ENCODE peak calls at places on chromosomes 11 and 22, in ten cellular contexts. W is heart left ventricle, D is stomach, V is aorta, T is tibial artery, E is esophagus muscularis mucosa, Q is IMR-90, H is colonic mucosa, P is ovary, R is hepatocyte. L is an unnamed sample. For H3K4me1 and H3K36me3, the result is how much of the 10 kb centered on the place peaks cover.

GRCh38 chr11:7501251-7501650 is 12.5 kb upstream of the PPFIBP2 start:
- DNase-seq in D (no peak), W (no peak), V (no peak), H (no peak), E (no peak), R (peak), P (no peak), Q (no peak), T (no peak), L (no peak)

GRCh38 chr11:27468643-27469332 is 3.8 kb downstream of the LGR4 start:
- DNase-seq in W (no peak), P (no peak), H (peak), Q (peak), T (no peak), V (no peak), E (no peak), R (peak), D (no peak), L (no peak)

GRCh38 chr22:47139790-47140119 is 377.3 kb downstream of the TBC1D22A start:
- DNase-seq in R (no peak), T (no peak), V (no peak), E (no peak), D (no peak), H (no peak), W (no peak), Q (no peak), P (no peak), L (no peak)

GRCh38 chr22:40082184-40082583 is 87.4 kb downstream of the FAM83F start:
- DNase-seq in R (no peak), V (no peak), E (peak), P (no peak), D (no peak), H (no peak), T (no peak), W (no peak), Q (no peak), L (no peak)

GRCh38 chr11:12629601-12630313 is 44.5 kb upstream of the TEAD1 start:
- DNase-seq in P (no peak), H (no peak), R (no peak), T (no peak), D (no peak), E (no peak), Q (peak), W (no peak), V (no peak), L (no peak)

GRCh38 chr22:32708835-32709234 is 92.7 kb upstream of the TIMP3 start:
- DNase-seq in V (no peak), Q (peak), H (no peak), R (no peak), T (no peak), E (no peak), P (no peak), W (peak), D (no peak), L (no peak)

GRCh38 chr11:58919980-58920379 is 19.3 kb upstream of the GLYATL1 start:
- DNase-seq in H (peak), V (no peak), T (no peak), D (no peak), Q (no peak), R (no peak), P (no peak), W (no peak), E (no peak), L (no peak)

GRCh38 chr22:24010018-24010391 is 1.1 kb upstream of the CABIN1 start:
- DNase-seq in T (no peak), W (no peak), P (no peak), V (no peak), H (no peak), R (no peak), D (no peak), E (no peak), Q (no peak), L (no peak)

GRCh38 chr11:13105237-13105844 is 96.2 kb downstream of the RASSF10 start:
- DNase-seq in Q (no peak), V (no peak), P (peak), R (peak), D (peak), T (peak), W (peak), H (peak), E (no peak), L (no peak)

GRCh38 chr11:22898036-22898435 is 37.8 kb upstream of the CCDC179 start:
- DNase-seq in W (no peak), V (no peak), Q (no peak), R (no peak), D (no peak), T (no peak), E (no peak), P (no peak), H (no peak), L (no peak)

GRCh38 chr11:12900496-12900895 is 108.6 kb upstream of the RASSF10 start:
- DNase-seq in E (no peak), Q (peak), R (peak), H (no peak), D (no peak), T (no peak), V (no peak), P (no peak), W (no peak), L (no peak)

GRCh38 chr11:12137938-12138731 is 27.7 kb downstream of the MICAL2 start:
- DNase-seq in D (no peak), T (peak), E (no peak), V (no peak), W (no peak), Q (peak), R (no peak), P (no peak), H (no peak), L (no peak)

GRCh38 chr22:29727248-29727551 is 7.4 kb downstream of the CABP7 start:
- DNase-seq in W (no peak), T (peak), V (no peak), H (peak), R (peak), P (peak), E (no peak), Q (peak), D (peak), L (no peak)

DNA sequence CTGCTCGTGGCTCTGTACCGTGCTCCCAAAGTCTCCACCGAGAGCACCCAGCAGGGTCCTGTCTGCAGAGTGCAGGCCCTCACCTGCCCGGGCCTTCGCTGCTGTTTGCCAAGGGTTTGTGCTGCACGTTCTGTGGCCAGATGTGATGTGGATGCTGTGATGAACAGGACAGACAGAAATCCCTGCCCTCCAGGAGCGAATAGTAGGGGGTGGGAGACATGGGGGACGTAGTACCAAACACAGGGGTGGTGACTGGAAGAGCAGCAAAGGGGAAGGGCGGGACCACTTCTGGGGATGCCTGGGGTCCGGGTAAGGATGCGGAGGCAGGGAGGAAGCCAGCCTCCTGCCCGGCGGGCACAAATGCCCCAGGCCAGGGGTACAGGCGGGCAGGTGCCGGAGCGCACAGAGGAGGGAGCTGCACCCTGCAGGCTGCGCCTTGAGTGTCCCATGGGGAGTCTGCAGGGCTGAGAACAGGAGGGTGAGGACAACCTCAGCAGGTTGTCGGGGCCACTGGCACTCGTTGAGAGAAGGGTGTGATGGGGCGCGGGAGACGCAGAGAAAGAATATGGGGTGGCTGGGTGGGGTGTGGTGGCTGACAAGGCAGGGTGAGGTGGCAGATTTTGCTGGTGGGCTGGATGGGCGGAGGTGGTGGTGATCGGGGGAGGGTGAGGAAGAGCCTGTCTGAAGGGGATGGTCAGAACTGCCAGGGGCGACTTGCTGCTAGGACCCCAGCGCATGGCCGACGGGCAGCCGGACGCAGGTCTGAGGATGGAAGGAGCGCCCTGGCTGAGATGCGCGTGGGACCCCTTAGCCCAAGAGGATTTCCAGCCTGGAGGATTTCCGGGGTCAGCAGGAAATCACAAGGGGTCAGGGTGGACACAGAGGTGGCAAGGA is 16.3 kb upstream of the CTSD start:
- DNase-seq in T (no peak), R (no peak), W (no peak), Q (no peak), P (no peak), E (no peak), H (no peak), V (no peak), D (no peak), L (no peak)
- H3K27ac ChIP-seq in T (no peak), R (no peak), W (no peak), Q (no peak), P (no peak), E (no peak), H (no peak), V (no peak), D (no peak), L (no peak)

GRCh38 chr22:37803195-37803635 is 4.5 kb upstream of the GCAT start:
- DNase-seq in V (no peak), W (no peak), T (no peak), P (no peak), Q (no peak), R (no peak), D (no peak), H (no peak), E (no peak), L (no peak)

GRCh38 chr22:37804886-37805857 is 2.6 kb upstream of the GCAT start:
- DNase-seq in R (peak), V (peak), E (peak), Q (peak), W (peak), H (peak), T (peak), D (peak), P (peak), L (peak)

GRCh38 chr22:37802310-37803194 is 5.2 kb upstream of the GCAT start:
- DNase-seq in D (peak), Q (peak), W (peak), E (no peak), H (peak), R (peak), T (peak), V (peak), P (peak), L (no peak)

GRCh38 chr22:37804502-37804885 is 3.2 kb upstream of the GCAT start:
- DNase-seq in P (no peak), E (no peak), Q (no peak), V (no peak), R (peak), W (no peak), T (no peak), H (peak), D (no peak), L (no peak)

GRCh38 chr22:37803636-37804371 is 3.9 kb upstream of the GCAT start:
- DNase-seq in V (no peak), H (peak), Q (no peak), E (no peak), W (no peak), T (no peak), D (no peak), P (peak), R (no peak), L (no peak)
- H3K4me1 ChIP-seq in V (under half), H (under half), Q (under half), E (half or more), W (under half), T (under half), D (half or more), P (under half), R (under half), L (under half)

GRCh38 chr11:134784525-134784924 is 372.5 kb upstream of the B3GAT1 start:
- DNase-seq in P (no peak), Q (no peak), V (no peak), W (no peak), E (peak), H (no peak), D (no peak), R (no peak), T (no peak), L (no peak)
- H3K36me3 ChIP-seq in P (under half), Q (under half), V (under half), W (under half), E (under half), H (under half), D (under half), R (under half), T (under half), L (under half)

DNA sequence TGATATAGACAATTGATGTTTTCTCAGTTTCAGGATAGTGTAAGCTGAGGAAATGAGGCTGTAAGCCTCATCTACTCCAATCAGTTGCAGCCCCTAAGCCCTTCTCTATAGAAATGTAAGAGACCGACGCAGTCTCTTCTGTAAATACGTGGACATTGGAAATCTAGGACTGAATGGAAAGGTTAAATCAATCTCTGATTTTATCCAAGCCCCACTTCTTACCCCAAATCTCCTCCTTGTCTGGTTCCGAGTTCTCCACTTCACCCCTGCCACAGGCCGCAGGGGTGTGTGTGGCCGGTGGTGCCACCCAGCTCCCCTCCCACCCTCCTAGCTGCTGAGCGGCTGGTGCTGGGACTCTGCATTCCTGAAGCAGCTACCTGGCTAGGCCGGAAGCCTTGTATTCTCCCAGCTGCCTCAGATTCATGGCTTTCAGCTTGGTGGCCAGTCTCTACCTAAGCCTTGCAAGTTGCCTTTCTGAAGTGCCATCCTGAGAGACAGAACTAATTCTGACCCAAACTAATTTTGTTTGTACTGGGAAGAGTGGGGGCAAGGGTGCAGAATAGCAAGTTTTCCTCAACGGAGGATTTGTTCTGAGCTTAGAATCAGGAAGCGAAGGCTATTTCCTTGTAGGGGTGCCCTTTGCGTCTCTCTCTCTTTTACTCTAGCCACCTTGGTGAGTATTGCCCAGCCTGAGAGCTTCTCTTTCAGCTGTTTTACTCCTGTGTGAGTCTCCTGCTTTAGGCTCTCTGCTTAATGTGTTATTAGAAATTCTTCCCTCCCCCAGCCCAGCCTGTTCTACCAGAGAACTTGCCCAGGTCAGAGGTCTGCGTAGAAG is 749 bp downstream of the VWA5A start:
- DNase-seq in D (peak), W (no peak), V (peak), T (no peak), P (no peak), E (no peak), Q (no peak), H (peak), R (peak), L (no peak)
- H3K27ac ChIP-seq in D (peak), W (peak), V (peak), T (peak), P (no peak), E (peak), Q (no peak), H (peak), R (peak), L (no peak)

GRCh38 chr11:128726464-128727139 is 32.7 kb downstream of the FLI1 start:
- DNase-seq in H (no peak), R (no peak), T (peak), V (peak), Q (no peak), D (no peak), E (no peak), W (peak), P (no peak), L (peak)
- H3K4me1 ChIP-seq in H (under half), R (under half), T (under half), V (under half), Q (under half), D (half or more), E (under half), W (half or more), P (under half), L (half or more)

GRCh38 chr11:43492701-43493100 is 134.0 kb downstream of the TTC17 start:
- DNase-seq in E (no peak), H (no peak), V (no peak), D (no peak), T (no peak), W (no peak), P (no peak), R (no peak), Q (no peak), L (no peak)
- H3K36me3 ChIP-seq in E (under half), H (under half), V (under half), D (half or more), T (under half), W (under half), P (under half), R (under half), Q (under half), L (under half)

DNA sequence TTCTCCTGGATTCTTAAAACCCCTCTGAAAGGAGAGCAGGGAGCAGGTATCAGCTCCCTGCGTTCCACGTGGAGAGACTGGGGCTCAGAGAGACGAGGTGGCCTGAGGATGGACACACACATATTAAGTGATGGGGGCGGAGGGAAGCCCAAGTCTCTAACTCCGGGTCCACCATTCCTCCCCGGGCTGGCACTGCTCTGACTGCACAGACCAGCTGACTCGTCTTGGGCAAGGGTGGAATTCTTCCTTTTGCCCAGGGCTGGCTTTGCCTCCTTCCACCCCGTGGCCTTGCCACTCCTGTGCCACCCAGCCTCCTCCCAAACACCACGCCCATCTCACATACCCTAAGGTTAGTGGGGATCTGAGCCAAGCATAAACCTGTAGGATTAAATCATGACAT is 65.0 kb downstream of the BUD13 start:
- DNase-seq in R (no peak), Q (no peak), E (no peak), P (no peak), W (no peak), V (no peak), D (no peak), H (peak), T (no peak), L (no peak)
- H3K27ac ChIP-seq in R (no peak), Q (no peak), E (no peak), P (no peak), W (no peak), V (no peak), D (no peak), H (no peak), T (no peak), L (no peak)

GRCh38 chr11:15107730-15108515 is 6.8 kb upstream of the INSC start:
- DNase-seq in Q (peak), R (no peak), T (no peak), P (no peak), V (no peak), H (no peak), E (peak), D (no peak), W (no peak), L (no peak)

GRCh38 chr11:15109602-15110001 is 5.1 kb upstream of the INSC start:
- DNase-seq in Q (no peak), H (no peak), R (no peak), E (peak), D (no peak), P (no peak), T (no peak), W (no peak), V (no peak), L (no peak)

GRCh38 chr11:15113381-15113780 is 1.3 kb upstream of the INSC start:
- DNase-seq in E (peak), D (no peak), V (no peak), T (no peak), H (no peak), P (no peak), Q (no peak), W (no peak), R (no peak), L (no peak)

GRCh38 chr11:15108592-15109130 is 6.1 kb upstream of the INSC start:
- DNase-seq in W (no peak), R (no peak), P (no peak), D (no peak), H (no peak), T (no peak), V (no peak), Q (no peak), E (peak), L (no peak)

DNA sequence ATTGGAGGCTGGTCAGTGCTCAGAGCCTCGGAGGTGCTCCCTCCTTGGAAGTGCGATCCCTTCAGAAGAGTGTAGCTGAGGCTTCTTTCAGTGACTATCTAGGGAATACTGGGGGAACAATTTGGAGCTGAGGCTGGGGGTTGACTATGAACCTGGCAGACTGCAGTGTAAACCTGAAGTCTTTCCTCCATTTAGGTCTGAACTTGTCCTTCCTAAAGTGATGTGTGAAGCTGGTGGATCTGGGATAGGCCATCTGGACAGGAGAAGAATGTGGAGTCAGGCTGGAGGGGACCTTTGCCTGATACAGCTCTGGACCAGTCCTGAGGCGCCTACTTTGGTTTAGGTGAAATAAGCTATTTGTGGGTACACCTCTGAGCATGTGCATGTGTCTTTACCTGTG is 3.5 kb upstream of the INSC start:
- DNase-seq in Q (no peak), E (peak), T (no peak), W (no peak), P (no peak), R (no peak), V (no peak), D (no peak), H (no peak), L (no peak)
- H3K4me1 ChIP-seq in Q (under half), E (under half), T (under half), W (under half), P (under half), R (under half), V (under half), D (under half), H (under half), L (under half)

DNA sequence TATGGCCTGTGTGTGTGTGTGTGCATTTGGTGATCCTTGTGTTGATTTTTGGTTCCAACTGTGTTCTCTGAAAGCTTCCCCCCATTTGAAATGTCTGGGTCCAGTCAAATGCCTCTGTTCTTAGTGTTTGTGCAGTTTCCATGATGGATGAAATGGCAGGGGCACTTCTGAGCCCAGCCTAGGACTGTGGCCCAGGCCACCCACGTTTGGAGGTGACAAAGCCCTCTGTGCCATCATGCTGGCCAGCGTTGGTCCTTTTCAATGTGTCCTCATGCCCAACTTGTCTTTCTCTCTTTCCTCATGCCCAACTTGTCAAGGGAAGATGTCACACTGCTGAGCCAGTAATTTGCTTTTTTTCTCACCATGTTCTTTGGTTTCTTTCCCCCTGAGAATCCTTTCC is 113.8 kb upstream of the NAV2 start:
- DNase-seq in Q (no peak), H (no peak), T (no peak), W (no peak), P (no peak), E (no peak), D (no peak), R (no peak), V (no peak), L (no peak)
- H3K36me3 ChIP-seq in Q (under half), H (under half), T (under half), W (under half), P (under half), E (under half), D (under half), R (under half), V (under half), L (under half)